ENCODE peak calls at places on chromosomes 12 and 14, in six cellular contexts. One of them, this sample, is unnamed.

GRCh38 chr12:110379201-110379600 is 24.3 kb downstream of the ANAPC7 start:
- DNase-seq in GM23248: no peak
- DNase-seq in HCT116: no peak
- DNase-seq in PC-3: no peak
- DNase-seq in SK-N-SH: no peak
- DNase-seq in hepatocyte: no peak
- DNase-seq in this sample: no peak

GRCh38 chr12:102990419-102990818 is 32.9 kb downstream of the ASCL1 start:
- DNase-seq in PC-3: no peak
- DNase-seq in GM23248: no peak
- DNase-seq in SK-N-SH: peak
- DNase-seq in hepatocyte: peak
- DNase-seq in HCT116: no peak
- DNase-seq in this sample: peak

GRCh38 chr12:123005081-123005626 is 24.7 kb downstream of the ARL6IP4 start:
- DNase-seq in HCT116: no peak
- DNase-seq in hepatocyte: no peak
- DNase-seq in SK-N-SH: no peak
- DNase-seq in PC-3: no peak
- DNase-seq in GM23248: no peak
- DNase-seq in this sample: no peak

GRCh38 chr12:108582509-108582908 is 15.4 kb downstream of the TMEM119 start:
- DNase-seq in HCT116: no peak
- DNase-seq in hepatocyte: no peak
- DNase-seq in SK-N-SH: no peak
- DNase-seq in PC-3: no peak
- DNase-seq in GM23248: no peak
- DNase-seq in this sample: no peak

GRCh38 chr14:48726080-48726642 is 860.0 kb downstream of the RPS29 start:
- DNase-seq in hepatocyte: no peak
- DNase-seq in PC-3: no peak
- DNase-seq in SK-N-SH: no peak
- DNase-seq in HCT116: no peak
- DNase-seq in GM23248: no peak
- DNase-seq in this sample: no peak

GRCh38 chr14:97975960-97976359 is 1178.8 kb downstream of the VRK1 start:
- DNase-seq in hepatocyte: no peak
- DNase-seq in PC-3: no peak
- DNase-seq in GM23248: no peak
- DNase-seq in SK-N-SH: no peak
- DNase-seq in HCT116: no peak
- DNase-seq in this sample: no peak

GRCh38 chr12:122979001-122979907 is 1.2 kb upstream of the ARL6IP4 start:
- DNase-seq in SK-N-SH: peak
- DNase-seq in PC-3: no peak
- DNase-seq in HCT116: no peak
- DNase-seq in hepatocyte: no peak
- DNase-seq in GM23248: no peak
- DNase-seq in this sample: no peak

GRCh38 chr14:64823305-64823985 is 56.3 kb downstream of the SPTB start:
- DNase-seq in PC-3: peak
- DNase-seq in HCT116: peak
- DNase-seq in hepatocyte: peak
- DNase-seq in GM23248: peak
- DNase-seq in SK-N-SH: peak
- DNase-seq in this sample: peak

GRCh38 chr14:74402264-74403251 is 23.5 kb downstream of the SYNDIG1L start:
- DNase-seq in PC-3: no peak
- DNase-seq in SK-N-SH: peak
- DNase-seq in hepatocyte: no peak
- DNase-seq in GM23248: no peak
- DNase-seq in HCT116: no peak
- DNase-seq in this sample: no peak

GRCh38 chr12:108847705-108848104 is 9.7 kb downstream of the SSH1 start:
- DNase-seq in HCT116: no peak
- DNase-seq in SK-N-SH: no peak
- DNase-seq in hepatocyte: no peak
- DNase-seq in GM23248: no peak
- DNase-seq in PC-3: no peak
- DNase-seq in this sample: no peak

GRCh38 chr14:58107947-58108552 is 44.0 kb downstream of the ARMH4 start:
- DNase-seq in PC-3: peak
- DNase-seq in GM23248: peak
- DNase-seq in hepatocyte: peak
- DNase-seq in SK-N-SH: peak
- DNase-seq in HCT116: peak
- DNase-seq in this sample: peak

GRCh38 chr14:95922080-95922479 is 45.4 kb downstream of the TUNAR start:
- DNase-seq in GM23248: no peak
- DNase-seq in hepatocyte: no peak
- DNase-seq in HCT116: no peak
- DNase-seq in PC-3: no peak
- DNase-seq in SK-N-SH: no peak
- DNase-seq in this sample: no peak

GRCh38 chr12:106081606-106082005 is 57.1 kb downstream of the NUAK1 start:
- DNase-seq in HCT116: no peak
- DNase-seq in GM23248: no peak
- DNase-seq in hepatocyte: no peak
- DNase-seq in PC-3: no peak
- DNase-seq in SK-N-SH: no peak
- DNase-seq in this sample: no peak

GRCh38 chr12:11500222-11500860 is 105.0 kb upstream of the PRB2 start:
- DNase-seq in SK-N-SH: peak
- DNase-seq in GM23248: peak
- DNase-seq in HCT116: no peak
- DNase-seq in hepatocyte: peak
- DNase-seq in PC-3: peak
- DNase-seq in this sample: peak

GRCh38 chr12:4214912-4215861 is 58.4 kb upstream of the CCND2 start:
- DNase-seq in HCT116: no peak
- DNase-seq in GM23248: no peak
- DNase-seq in hepatocyte: no peak
- DNase-seq in PC-3: no peak
- DNase-seq in SK-N-SH: no peak
- DNase-seq in this sample: no peak

GRCh38 chr14:100450049-100450448 is 126.9 kb downstream of the SLC25A47 start:
- DNase-seq in SK-N-SH: no peak
- DNase-seq in HCT116: no peak
- DNase-seq in PC-3: no peak
- DNase-seq in hepatocyte: no peak
- DNase-seq in GM23248: no peak
- DNase-seq in this sample: no peak

GRCh38 chr14:58151264-58151700 is 731 bp downstream of the ARMH4 start:
- DNase-seq in SK-N-SH: peak
- DNase-seq in hepatocyte: peak
- DNase-seq in HCT116: no peak
- DNase-seq in PC-3: peak
- DNase-seq in GM23248: no peak
- DNase-seq in this sample: no peak

GRCh38 chr12:113461666-113462065 is 10.0 kb downstream of the LHX5 start:
- DNase-seq in HCT116: peak
- DNase-seq in hepatocyte: no peak
- DNase-seq in SK-N-SH: peak
- DNase-seq in GM23248: peak
- DNase-seq in PC-3: peak
- DNase-seq in this sample: peak

GRCh38 chr12:75704664-75705063 is 193.3 kb upstream of the KRR1 start:
- DNase-seq in GM23248: no peak
- DNase-seq in PC-3: no peak
- DNase-seq in SK-N-SH: no peak
- DNase-seq in hepatocyte: no peak
- DNase-seq in HCT116: peak
- DNase-seq in this sample: no peak

GRCh38 chr12:75707983-75708382 is 196.6 kb upstream of the KRR1 start:
- DNase-seq in hepatocyte: no peak
- DNase-seq in HCT116: no peak
- DNase-seq in GM23248: no peak
- DNase-seq in SK-N-SH: no peak
- DNase-seq in PC-3: no peak
- DNase-seq in this sample: no peak

GRCh38 chr12:75705749-75706719 is 194.6 kb upstream of the KRR1 start:
- DNase-seq in HCT116: peak
- DNase-seq in PC-3: peak
- DNase-seq in GM23248: peak
- DNase-seq in hepatocyte: peak
- DNase-seq in SK-N-SH: peak
- DNase-seq in this sample: no peak

GRCh38 chr12:75708829-75709228 is 197.4 kb upstream of the KRR1 start:
- DNase-seq in SK-N-SH: no peak
- DNase-seq in HCT116: no peak
- DNase-seq in PC-3: no peak
- DNase-seq in GM23248: no peak
- DNase-seq in hepatocyte: no peak
- DNase-seq in this sample: no peak

DNA sequence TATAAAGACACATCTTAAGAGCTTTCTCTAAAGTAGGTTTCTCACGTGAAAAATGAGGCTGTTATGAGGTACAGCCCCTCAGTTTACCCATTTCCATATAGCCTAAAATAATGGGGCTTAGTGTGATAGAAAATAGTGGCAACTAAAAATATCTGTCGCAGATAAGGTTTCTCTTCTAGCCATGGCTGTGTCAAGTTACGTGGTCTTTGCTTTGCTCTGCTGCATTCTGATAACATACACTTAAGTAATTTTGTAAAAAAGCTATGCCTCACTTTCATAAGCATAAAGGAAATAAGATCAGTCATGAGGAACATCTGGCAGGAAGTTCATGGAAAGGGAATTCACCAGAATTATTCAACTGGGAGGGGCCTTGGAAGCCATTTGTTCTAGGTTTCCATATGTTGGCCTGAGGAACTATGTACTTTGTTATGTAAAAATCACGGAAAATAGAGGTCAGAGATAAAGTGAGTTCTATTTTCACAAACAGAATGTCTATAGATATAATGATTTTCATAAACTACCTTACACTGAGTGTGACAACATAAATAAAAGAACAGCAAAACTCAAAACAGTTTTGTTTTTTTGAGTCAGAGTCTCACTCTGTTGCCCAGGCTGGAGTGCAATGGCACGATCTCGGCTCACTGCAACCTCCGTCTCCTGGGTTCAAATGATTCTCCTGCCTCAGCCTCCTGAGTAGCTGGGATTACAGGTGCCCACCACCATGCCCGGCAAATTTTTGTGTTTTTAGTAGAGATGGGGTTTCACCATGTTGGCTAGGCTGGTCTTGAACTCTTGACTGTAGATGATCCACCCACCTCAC is 195.6 kb upstream of the KRR1 start:
- DNase-seq in PC-3: no peak
- DNase-seq in SK-N-SH: peak
- DNase-seq in GM23248: peak
- DNase-seq in hepatocyte: no peak
- DNase-seq in HCT116: no peak
- DNase-seq in this sample: no peak
- TF ChIP-seq EZH2phosphoT487 in PC-3: no peak
- TF ChIP-seq EZH2phosphoT487 in SK-N-SH: no peak
- TF ChIP-seq EZH2phosphoT487 in GM23248: no peak
- TF ChIP-seq EZH2phosphoT487 in hepatocyte: no peak
- TF ChIP-seq EZH2phosphoT487 in HCT116: no peak
- TF ChIP-seq EZH2phosphoT487 in this sample: no peak

DNA sequence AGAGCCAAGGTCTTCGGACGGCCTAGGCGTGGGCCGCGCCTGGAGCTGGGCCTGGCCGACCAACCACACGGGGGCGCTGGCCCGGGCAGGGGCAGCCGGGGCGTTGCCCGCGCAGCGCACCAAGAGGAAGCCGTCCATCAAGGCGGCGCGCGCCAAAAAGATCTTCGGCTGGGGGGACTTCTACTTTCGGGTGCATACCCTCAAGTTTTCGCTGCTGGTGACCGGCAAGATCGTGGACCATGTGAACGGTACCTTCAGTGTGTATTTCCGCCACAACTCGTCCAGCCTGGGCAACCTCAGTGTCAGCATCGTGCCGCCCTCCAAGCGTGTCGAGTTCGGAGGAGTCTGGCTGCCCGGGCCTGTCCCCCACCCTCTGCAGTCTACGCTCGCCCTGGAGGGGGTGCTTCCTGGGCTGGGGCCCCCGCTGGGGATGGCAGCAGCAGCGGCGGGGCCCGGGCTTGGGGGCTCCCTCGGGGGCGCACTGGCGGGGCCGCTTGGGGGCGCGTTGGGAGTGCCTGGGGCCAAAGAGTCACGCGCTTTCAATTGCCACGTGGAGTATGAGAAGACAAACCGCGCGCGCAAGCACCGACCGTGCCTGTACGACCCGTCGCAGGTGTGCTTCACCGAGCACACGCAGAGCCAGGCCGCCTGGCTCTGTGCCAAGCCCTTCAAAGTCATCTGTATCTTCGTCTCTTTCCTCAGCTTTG is 4.4 kb upstream of the SHMT2 start:
- DNase-seq in PC-3: no peak
- DNase-seq in GM23248: peak
- DNase-seq in hepatocyte: peak
- DNase-seq in HCT116: no peak
- DNase-seq in SK-N-SH: no peak
- DNase-seq in this sample: peak
- TF ChIP-seq EZH2phosphoT487 in PC-3: no peak
- TF ChIP-seq EZH2phosphoT487 in GM23248: no peak
- TF ChIP-seq EZH2phosphoT487 in hepatocyte: no peak
- TF ChIP-seq EZH2phosphoT487 in HCT116: no peak
- TF ChIP-seq EZH2phosphoT487 in SK-N-SH: no peak
- TF ChIP-seq EZH2phosphoT487 in this sample: peak

GRCh38 chr12:47549258-47549657 is 156.6 kb downstream of the RPAP3 start:
- DNase-seq in PC-3: peak
- DNase-seq in SK-N-SH: no peak
- DNase-seq in hepatocyte: no peak
- DNase-seq in GM23248: no peak
- DNase-seq in HCT116: no peak
- DNase-seq in this sample: no peak

GRCh38 chr12:47551426-47551851 is 154.4 kb downstream of the RPAP3 start:
- DNase-seq in HCT116: no peak
- DNase-seq in hepatocyte: peak
- DNase-seq in GM23248: peak
- DNase-seq in SK-N-SH: no peak
- DNase-seq in PC-3: peak
- DNase-seq in this sample: no peak

GRCh38 chr12:47545938-47546609 is 159.8 kb downstream of the RPAP3 start:
- DNase-seq in GM23248: no peak
- DNase-seq in HCT116: no peak
- DNase-seq in SK-N-SH: no peak
- DNase-seq in hepatocyte: no peak
- DNase-seq in PC-3: no peak
- DNase-seq in this sample: no peak

DNA sequence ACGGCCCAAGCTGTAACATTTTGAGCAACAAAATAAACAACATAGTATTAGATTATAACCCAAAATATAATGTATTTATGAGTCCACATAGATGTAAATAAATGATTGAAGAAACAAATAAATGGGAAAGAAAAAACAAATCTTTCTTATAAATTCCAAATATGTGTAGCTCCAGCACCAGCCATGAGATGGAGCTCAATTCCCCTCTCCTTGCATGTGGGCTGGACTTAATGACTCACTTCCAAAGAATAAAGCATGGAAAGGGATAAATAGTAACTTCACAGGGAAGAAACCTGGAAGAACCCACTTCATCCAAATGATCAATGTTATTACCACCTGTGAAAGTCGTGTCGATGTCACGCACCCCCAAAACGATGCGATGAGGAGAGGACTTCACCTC is 158.8 kb downstream of the RPAP3 start:
- DNase-seq in SK-N-SH: no peak
- DNase-seq in GM23248: peak
- DNase-seq in hepatocyte: no peak
- DNase-seq in HCT116: no peak
- DNase-seq in PC-3: peak
- DNase-seq in this sample: peak
- TF ChIP-seq EZH2phosphoT487 in SK-N-SH: no peak
- TF ChIP-seq EZH2phosphoT487 in GM23248: no peak
- TF ChIP-seq EZH2phosphoT487 in hepatocyte: no peak
- TF ChIP-seq EZH2phosphoT487 in HCT116: no peak
- TF ChIP-seq EZH2phosphoT487 in PC-3: no peak
- TF ChIP-seq EZH2phosphoT487 in this sample: no peak

GRCh38 chr12:81517296-81517695 is 241.9 kb downstream of the PPFIA2 start:
- DNase-seq in PC-3: no peak
- DNase-seq in SK-N-SH: no peak
- DNase-seq in hepatocyte: no peak
- DNase-seq in GM23248: no peak
- DNase-seq in HCT116: no peak
- DNase-seq in this sample: no peak
- TF ChIP-seq EZH2phosphoT487 in PC-3: no peak
- TF ChIP-seq EZH2phosphoT487 in SK-N-SH: no peak
- TF ChIP-seq EZH2phosphoT487 in hepatocyte: no peak
- TF ChIP-seq EZH2phosphoT487 in GM23248: no peak
- TF ChIP-seq EZH2phosphoT487 in HCT116: no peak
- TF ChIP-seq EZH2phosphoT487 in this sample: no peak